ENCODE peak calls at places on chromosomes 11 and 22, in five cellular contexts. U is SJSA1; X is stimulated activated CD4-positive, alpha-beta T cell treated with anti-CD3 and anti-CD28 coated beads, Interleukin-4, amount 100 ng/mL, for 1 hour; Q is stimulated activated naive CD8-positive, alpha-beta T cell treated with anti-CD3 and anti-CD28 coated beads, Interleukin-15, amount 100 ng/mL, for 72 hours; O is T-cell. P is an unnamed sample.

GRCh38 chr11:96052921-96053631 is 129.2 kb upstream of the MTMR2 start:
- DNase-seq in X (no peak), Q (no peak), O (no peak), U (no peak), P (no peak)

GRCh38 chr11:44813401-44813800 is 86.6 kb downstream of the TSPAN18 start:
- DNase-seq in Q (no peak), O (no peak), U (no peak), X (no peak), P (no peak)

GRCh38 chr22:23176645-23177027 is 3.7 kb upstream of the BCR start:
- DNase-seq in X (no peak), O (no peak), Q (no peak), U (no peak), P (no peak)

GRCh38 chr11:12179521-12179920 is 69.1 kb downstream of the MICAL2 start:
- DNase-seq in Q (no peak), O (no peak), X (no peak), U (no peak), P (no peak)

GRCh38 chr11:5690736-5691135 is 1.1 kb downstream of the TRIM22 start:
- DNase-seq in Q (no peak), O (no peak), U (no peak), X (no peak), P (no peak)

GRCh38 chr22:36510384-36510783 is 3.5 kb upstream of the FOXRED2 start:
- DNase-seq in Q (no peak), O (no peak), U (no peak), X (no peak), P (no peak)

GRCh38 chr11:10309163-10310093 is 4.6 kb downstream of the ADM start:
- DNase-seq in U (no peak), Q (no peak), X (no peak), O (no peak), P (no peak)

GRCh38 chr11:64593156-64594105 is 2.4 kb downstream of the SLC22A12 start:
- DNase-seq in Q (no peak), U (no peak), X (no peak), O (no peak), P (peak; percentile 92)